ENCODE peak calls at places on chromosome 15, in seven cellular contexts. D is amniotic epithelial cell, H is H7, T is epithelial cell of prostate, U is EH, C is A549, Y is HCEC 1CT. Z is an unnamed sample.

GRCh38 chr15:42911058-42911592 is 9.5 kb downstream of the TTBK2 start:
- DNase-seq in C (no peak), H (no peak), D (peak; percentile 80), T (no peak), Y (peak; percentile 44), U (peak; percentile 58), Z (no peak)

GRCh38 chr15:69116391-69116790 is 44.0 kb upstream of the GLCE start:
- DNase-seq in C (no peak), T (no peak), U (no peak), H (peak; percentile 60), D (no peak), Y (no peak), Z (no peak)

GRCh38 chr15:80179025-80179759 is 26.4 kb downstream of the FAH start:
- DNase-seq in D (peak; percentile 92), H (no peak), T (peak; percentile 83), C (peak; percentile 83), U (peak; percentile 93), Y (peak; percentile 95), Z (no peak)

GRCh38 chr15:69593981-69594966 is 141.7 kb downstream of the RPLP1 start:
- DNase-seq in Y (no peak), H (no peak), D (no peak), U (peak; percentile 5), C (peak; percentile 98), T (peak; percentile 73), Z (no peak)

GRCh38 chr15:65676123-65676522 is 54.4 kb downstream of the SLC24A1 start:
- DNase-seq in H (no peak), C (no peak), D (no peak), T (no peak), U (no peak), Y (no peak), Z (no peak)

GRCh38 chr15:72797338-72797689 is 13.8 kb upstream of the ADPGK start:
- DNase-seq in Y (no peak), C (no peak), D (no peak), H (peak; percentile 75), T (no peak), U (no peak), Z (no peak)

GRCh38 chr15:90264649-90265048 is 823 bp upstream of the NGRN start:
- DNase-seq in U (peak; percentile 8), Y (no peak), H (no peak), C (peak; percentile 36), T (no peak), D (no peak), Z (peak; percentile 60)

GRCh38 chr15:67543348-67543718 is 830 bp downstream of the MAP2K5 start:
- DNase-seq in H (no peak), Y (no peak), T (no peak), C (peak; percentile 14), U (peak; percentile 33), D (no peak), Z (peak; percentile 46)

GRCh38 chr15:75136118-75136517 is 65.6 kb upstream of the C15orf39 start:
- DNase-seq in H (no peak), D (no peak), C (no peak), Y (no peak), U (no peak), T (no peak), Z (no peak)

GRCh38 chr15:83670628-83671027 is 16.7 kb downstream of the ADAMTSL3 start:
- DNase-seq in C (no peak), H (no peak), U (no peak), T (no peak), Y (no peak), D (no peak), Z (no peak)

GRCh38 chr15:85540085-85540797 is 159.8 kb downstream of the AKAP13 start:
- DNase-seq in C (no peak), H (no peak), U (no peak), Y (no peak), D (no peak), T (no peak), Z (no peak)

GRCh38 chr15:47744496-47744895 is 27.2 kb downstream of the SEMA6D start:
- DNase-seq in C (no peak), T (no peak), U (no peak), H (no peak), D (no peak), Y (no peak), Z (no peak)

GRCh38 chr15:70120109-70120508 is 22.4 kb upstream of the TLE3 start:
- DNase-seq in D (no peak), C (no peak), T (no peak), H (no peak), U (no peak), Y (no peak), Z (no peak)

GRCh38 chr15:41258706-41259471 is 27.8 kb downstream of the CHP1 start:
- DNase-seq in U (no peak), D (peak; percentile 78), T (no peak), Y (peak; percentile 24), H (no peak), C (peak; percentile 87), Z (no peak)

GRCh38 chr15:79172032-79172481 is 81.5 kb upstream of the RASGRF1 start:
- DNase-seq in H (peak; percentile 73), D (no peak), T (no peak), C (no peak), Y (peak; percentile 1), U (no peak), Z (no peak)

GRCh38 chr15:61171190-61171589 is 57.9 kb downstream of the RORA start:
- DNase-seq in Y (no peak), U (no peak), D (no peak), T (no peak), C (no peak), H (no peak), Z (no peak)

GRCh38 chr15:67133738-67134576 is 68.6 kb downstream of the SMAD3 start:
- DNase-seq in U (no peak), H (no peak), C (peak; percentile 90), T (no peak), D (peak; percentile 74), Y (no peak), Z (no peak)

GRCh38 chr15:95812491-95812890 is 518.0 kb upstream of the NR2F2 start:
- DNase-seq in Y (peak; percentile 57), D (peak; percentile 42), U (peak; percentile 40), T (no peak), C (no peak), H (no peak), Z (no peak)

GRCh38 chr15:66387176-66388056 is 704 bp downstream of the MAP2K1 start:
- DNase-seq in T (peak; percentile 29), U (peak; percentile 78), Y (peak; percentile 76), C (peak; percentile 71), D (peak; percentile 62), H (peak; percentile 82), Z (peak; percentile 22)

GRCh38 chr15:70250208-70251201 is 152.8 kb upstream of the TLE3 start:
- DNase-seq in T (no peak), D (no peak), Y (no peak), C (no peak), U (no peak), H (peak; percentile 26), Z (no peak)

GRCh38 chr15:99619712-99620111 is 53.9 kb downstream of the MEF2A start:
- DNase-seq in C (no peak), T (no peak), Y (no peak), H (no peak), U (no peak), D (peak; percentile 69), Z (no peak)

GRCh38 chr15:42879390-42879912 is 41.1 kb downstream of the TTBK2 start:
- DNase-seq in T (no peak), D (no peak), U (no peak), H (no peak), C (no peak), Y (no peak), Z (no peak)

GRCh38 chr15:65638681-65639089 is 16.9 kb downstream of the SLC24A1 start:
- DNase-seq in U (peak; percentile 81), D (peak; percentile 80), C (peak; percentile 84), T (no peak), Y (peak; percentile 68), H (peak; percentile 88), Z (no peak)

GRCh38 chr15:28892789-28893610 is 7.2 kb downstream of the APBA2 start:
- DNase-seq in U (peak; percentile 76), T (no peak), C (no peak), Y (peak; percentile 22), H (no peak), D (peak; percentile 4), Z (no peak)

GRCh38 chr15:56445746-56446145 is 19.2 kb downstream of the MNS1 start:
- DNase-seq in D (no peak), Y (no peak), U (no peak), T (no peak), H (no peak), C (no peak), Z (no peak)

GRCh38 chr15:70114226-70114625 is 16.5 kb upstream of the TLE3 start:
- DNase-seq in C (no peak), U (peak; percentile 14), D (peak; percentile 16), T (no peak), Y (no peak), H (no peak), Z (no peak)

GRCh38 chr15:48954538-48954937 is 9.2 kb downstream of the SHC4 start:
- DNase-seq in U (peak; percentile 81), T (no peak), H (no peak), C (no peak), Y (no peak), D (peak; percentile 18), Z (no peak)

GRCh38 chr15:25242957-25243799 is 195.6 kb downstream of the UBE3A start:
- DNase-seq in U (no peak), C (no peak), T (no peak), Y (no peak), D (no peak), H (no peak), Z (no peak)

GRCh38 chr15:75049392-75049791 is 26.0 kb downstream of the PPCDC start:
- DNase-seq in D (no peak), Y (no peak), U (no peak), H (no peak), C (no peak), T (no peak), Z (peak; percentile 71)

GRCh38 chr15:39774688-39775267 is 7.9 kb downstream of the FSIP1 start:
- DNase-seq in C (no peak), T (no peak), Y (no peak), H (no peak), U (no peak), D (no peak), Z (no peak)

Z was measured in gastrocnemius medialis.